ENCODE peak calls at places on chromosomes 16 and 17, in nine cellular contexts. Y, W, C, B, O, G, M, J and F are unnamed samples.

GRCh38 chr16:55853114-55853513 is 20.2 kb upstream of the CES1 start:
- DNase-seq in Y (no peak), W (no peak), C (peak), B (no peak), O (peak), G (no peak), M (no peak), J (no peak), F (no peak)

GRCh38 chr17:80124351-80124981 is 22.5 kb downstream of the EIF4A3 start:
- DNase-seq in Y (no peak), W (no peak), C (peak), B (peak), O (peak), G (peak), M (peak), J (no peak), F (peak)

GRCh38 chr16:57600952-57601580 is 27.4 kb upstream of the ADGRG1 start:
- DNase-seq in Y (no peak), W (no peak), C (no peak), B (no peak), O (no peak), G (no peak), M (no peak), J (no peak), F (no peak)

GRCh38 chr16:13883881-13884280 is 36.1 kb upstream of the ERCC4 start:
- DNase-seq in Y (no peak), W (no peak), C (peak), B (no peak), O (no peak), G (no peak), M (no peak), J (no peak), F (no peak)

GRCh38 chr16:48014349-48015135 is 141.3 kb downstream of the ABCC12 start:
- DNase-seq in Y (no peak), W (no peak), C (peak), B (peak), O (peak), G (no peak), M (no peak), J (no peak), F (no peak)

GRCh38 chr17:82031303-82031884 is at the start of gene RAC3:
- DNase-seq in Y (no peak), W (no peak), C (no peak), B (no peak), O (no peak), G (peak), M (peak), J (no peak), F (no peak)

GRCh38 chr17:40922239-40922638 is 15.2 kb downstream of the KRT23 start:
- DNase-seq in Y (no peak), W (no peak), C (peak), B (peak), O (peak), G (peak), M (no peak), J (peak), F (no peak)

GRCh38 chr17:19263621-19264010 is 26.4 kb downstream of the EPN2 start:
- DNase-seq in Y (no peak), W (peak), C (peak), B (no peak), O (peak), G (peak), M (no peak), J (peak), F (no peak)

GRCh38 chr16:12674096-12674495 is 129.6 kb downstream of the CPPED1 start:
- DNase-seq in Y (no peak), W (no peak), C (peak), B (no peak), O (no peak), G (no peak), M (no peak), J (no peak), F (no peak)

GRCh38 chr17:61354895-61355294 is 44.7 kb upstream of the TBX2 start:
- DNase-seq in Y (no peak), W (peak), C (no peak), B (no peak), O (no peak), G (no peak), M (no peak), J (no peak), F (no peak)

GRCh38 chr16:50526796-50527195 is 21.4 kb upstream of the NKD1 start:
- DNase-seq in Y (no peak), W (peak), C (no peak), B (no peak), O (no peak), G (no peak), M (no peak), J (no peak), F (no peak)

GRCh38 chr17:73939808-73940207 is 263.7 kb upstream of the RPL38 start:
- DNase-seq in Y (no peak), W (no peak), C (no peak), B (no peak), O (no peak), G (no peak), M (no peak), J (no peak), F (no peak)

GRCh38 chr16:88331989-88332920 is 50.5 kb upstream of the ZNF469 start:
- DNase-seq in Y (no peak), W (no peak), C (peak), B (peak), O (peak), G (peak), M (no peak), J (peak), F (no peak)

GRCh38 chr16:50259334-50260205 is 6.8 kb upstream of the ADCY7 start:
- DNase-seq in Y (peak), W (peak), C (peak), B (no peak), O (no peak), G (peak), M (no peak), J (peak), F (no peak)

GRCh38 chr17:55769625-55770000 is 18.8 kb downstream of the PCTP start:
- DNase-seq in Y (no peak), W (no peak), C (peak), B (peak), O (peak), G (peak), M (no peak), J (peak), F (no peak)

GRCh38 chr17:38751144-38751802 is 1.3 kb upstream of the PSMB3 start:
- DNase-seq in Y (no peak), W (no peak), C (no peak), B (peak), O (peak), G (peak), M (no peak), J (no peak), F (no peak)

GRCh38 chr16:65663774-65664173 is 541.9 kb upstream of the CDH11 start:
- DNase-seq in Y (no peak), W (no peak), C (no peak), B (no peak), O (peak), G (no peak), M (no peak), J (no peak), F (no peak)

GRCh38 chr16:27313422-27314160 is at the start of gene IL4R:
- DNase-seq in Y (peak), W (peak), C (peak), B (peak), O (peak), G (peak), M (peak), J (peak), F (peak)

GRCh38 chr16:13902677-13903076 is 17.3 kb upstream of the ERCC4 start:
- DNase-seq in Y (no peak), W (no peak), C (peak), B (no peak), O (peak), G (peak), M (no peak), J (no peak), F (no peak)

GRCh38 chr17:59893617-59894100 is 738 bp downstream of the RPS6KB1 start:
- DNase-seq in Y (no peak), W (no peak), C (peak), B (peak), O (peak), G (peak), M (peak), J (no peak), F (no peak)

GRCh38 chr16:84223456-84223855 is 16.4 kb downstream of the KCNG4 start:
- DNase-seq in Y (no peak), W (no peak), C (no peak), B (no peak), O (no peak), G (no peak), M (no peak), J (no peak), F (no peak)

GRCh38 chr16:19085679-19086200 is 18.3 kb downstream of the COQ7 start:
- DNase-seq in Y (no peak), W (no peak), C (peak), B (peak), O (no peak), G (peak), M (no peak), J (no peak), F (no peak)

GRCh38 chr17:1011760-1012735 is 15.1 kb downstream of the TIMM22 start:
- DNase-seq in Y (no peak), W (peak), C (no peak), B (no peak), O (no peak), G (no peak), M (no peak), J (no peak), F (no peak)

GRCh38 chr17:45382226-45382625 is 50.4 kb downstream of the ARHGAP27 start:
- DNase-seq in Y (no peak), W (no peak), C (peak), B (no peak), O (peak), G (no peak), M (no peak), J (no peak), F (no peak)

GRCh38 chr17:11144358-11145233 is 96.4 kb upstream of the SHISA6 start:
- DNase-seq in Y (no peak), W (no peak), C (peak), B (peak), O (peak), G (peak), M (no peak), J (no peak), F (peak)

GRCh38 chr17:28346746-28347246 is 10.5 kb downstream of the POLDIP2 start:
- DNase-seq in Y (peak), W (no peak), C (no peak), B (peak), O (no peak), G (no peak), M (no peak), J (no peak), F (no peak)

GRCh38 chr16:56354746-56355145 is 70.6 kb downstream of the AMFR start:
- DNase-seq in Y (no peak), W (peak), C (no peak), B (no peak), O (no peak), G (no peak), M (no peak), J (no peak), F (no peak)

GRCh38 chr17:83056583-83057396 is 22.6 kb upstream of the METRNL start:
- DNase-seq in Y (peak), W (peak), C (peak), B (no peak), O (no peak), G (no peak), M (no peak), J (no peak), F (no peak)

GRCh38 chr17:39866013-39866730 is 1.8 kb upstream of the ZPBP2 start:
- DNase-seq in Y (no peak), W (no peak), C (no peak), B (peak), O (no peak), G (no peak), M (no peak), J (no peak), F (no peak)

GRCh38 chr17:39867084-39867890 is 715 bp upstream of the ZPBP2 start:
- DNase-seq in Y (no peak), W (peak), C (no peak), B (peak), O (no peak), G (no peak), M (peak), J (no peak), F (no peak)

GRCh38 chr17:39863244-39863917 is 731 bp downstream of the IKZF3 start:
- DNase-seq in Y (no peak), W (no peak), C (no peak), B (peak), O (no peak), G (no peak), M (no peak), J (no peak), F (no peak)

GRCh38 chr17:39861235-39861634 is 2.9 kb downstream of the IKZF3 start:
- DNase-seq in Y (no peak), W (no peak), C (no peak), B (peak), O (no peak), G (no peak), M (no peak), J (no peak), F (no peak)

DNA sequence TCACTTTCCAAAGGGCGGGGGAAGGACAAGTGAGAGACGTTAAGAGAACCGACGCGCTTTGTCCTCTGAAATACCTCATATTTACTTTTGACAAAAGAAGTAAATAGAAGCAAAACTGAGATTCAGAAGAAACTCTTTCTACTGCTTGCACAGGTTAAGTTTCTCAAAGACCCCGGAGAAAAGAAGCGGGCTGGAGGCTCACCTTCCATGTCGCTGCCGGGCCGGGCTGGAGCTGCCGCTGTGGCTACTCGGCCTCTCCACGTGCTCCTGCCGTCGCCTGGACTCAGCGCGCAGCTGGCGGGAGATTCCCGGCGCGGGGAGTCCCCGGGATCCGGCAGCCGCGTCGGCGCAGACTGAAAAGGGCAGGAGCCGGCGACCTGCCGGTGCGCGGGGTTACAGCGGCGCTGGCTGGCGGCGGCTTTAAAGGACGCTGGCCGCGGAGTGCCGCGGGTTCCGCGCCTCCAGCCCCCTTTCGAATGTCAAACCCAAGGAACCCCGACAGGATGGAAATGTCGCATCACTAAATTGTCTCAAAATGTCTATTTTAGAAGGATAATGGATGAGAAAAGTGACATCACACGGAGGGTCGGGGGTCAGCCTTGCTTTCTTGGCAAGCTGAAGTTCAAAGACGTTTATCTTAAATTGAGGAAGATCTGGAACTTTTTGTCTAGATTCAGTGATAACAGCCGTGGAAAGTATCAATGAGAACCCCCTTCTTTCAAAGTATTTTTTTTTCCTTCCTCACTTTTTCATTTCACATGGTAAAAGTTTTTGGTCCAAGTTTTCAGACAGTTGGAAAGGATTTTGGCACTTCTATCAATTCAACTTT is at the start of gene IKZF3:
- DNase-seq in Y (peak), W (peak), C (no peak), B (peak), O (no peak), G (peak), M (peak), J (peak), F (peak)
- TF ChIP-seq CTCF in Y (peak), W (no peak), C (no peak), B (no peak), O (no peak), G (no peak), M (peak), J (no peak), F (no peak)

GRCh38 chr17:44348234-44348987 is 3.3 kb downstream of the GRN start:
- DNase-seq in Y (peak), W (peak), C (peak), B (no peak), O (peak), G (no peak), M (peak), J (no peak), F (no peak)

GRCh38 chr17:44343510-44344209 is 1.4 kb upstream of the GRN start:
- DNase-seq in Y (no peak), W (peak), C (no peak), B (no peak), O (no peak), G (no peak), M (no peak), J (no peak), F (no peak)

GRCh38 chr17:44345497-44346026 is 460 bp downstream of the GRN start:
- DNase-seq in Y (no peak), W (peak), C (peak), B (peak), O (peak), G (peak), M (peak), J (no peak), F (peak)

GRCh38 chr17:44344939-44345496 is at the start of gene GRN:
- DNase-seq in Y (peak), W (peak), C (peak), B (peak), O (peak), G (peak), M (peak), J (peak), F (peak)

GRCh38 chr17:44346064-44346844 is 1.2 kb downstream of the GRN start:
- DNase-seq in Y (no peak), W (no peak), C (no peak), B (no peak), O (no peak), G (no peak), M (no peak), J (no peak), F (no peak)
- TF ChIP-seq CTCF in Y (no peak), W (no peak), C (no peak), B (no peak), O (no peak), G (no peak), M (peak), J (no peak), F (no peak)

DNA sequence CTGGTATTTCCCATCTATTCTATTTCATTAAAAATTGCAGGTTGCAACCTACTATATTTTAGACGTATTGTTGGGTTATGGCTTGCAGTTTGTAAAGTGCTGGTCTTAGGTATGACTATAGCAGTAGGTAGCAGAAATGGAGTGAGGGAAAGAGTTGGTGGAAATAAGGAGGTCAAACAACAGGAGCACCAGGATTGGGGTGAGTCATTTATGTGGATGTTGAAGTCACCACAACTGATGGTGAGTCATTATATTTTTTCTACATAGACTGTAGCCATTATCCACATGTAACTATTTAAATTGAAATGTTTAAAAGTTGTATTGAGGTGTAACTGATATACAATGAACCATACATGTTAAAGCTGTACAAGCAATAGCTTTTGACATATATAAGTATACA is 25.0 kb upstream of the HS3ST3A1 start:
- DNase-seq in Y (no peak), W (no peak), C (peak), B (no peak), O (peak), G (peak), M (no peak), J (no peak), F (no peak)
- TF ChIP-seq CTCF in Y (no peak), W (no peak), C (no peak), B (no peak), O (no peak), G (no peak), M (no peak), J (no peak), F (no peak)

GRCh38 chr17:2123467-2124251 is 68.8 kb downstream of the HIC1 start:
- DNase-seq in Y (no peak), W (no peak), C (peak), B (no peak), O (peak), G (peak), M (peak), J (no peak), F (no peak)
- TF ChIP-seq CTCF in Y (no peak), W (no peak), C (peak), B (no peak), O (no peak), G (peak), M (no peak), J (no peak), F (no peak)

GRCh38 chr16:5415123-5415522 is 317.5 kb upstream of the EEF2KMT start:
- DNase-seq in Y (no peak), W (no peak), C (no peak), B (no peak), O (no peak), G (no peak), M (no peak), J (no peak), F (no peak)
- TF ChIP-seq CTCF in Y (no peak), W (no peak), C (no peak), B (no peak), O (no peak), G (no peak), M (no peak), J (no peak), F (no peak)